ENCODE peak calls at places on chromosome 21, in eight cellular contexts. One of them, this sample, is unnamed.

GRCh38 chr21:25639922-25640670 is 1.0 kb downstream of the JAM2 start:
- DNase-seq in H1: no peak
- DNase-seq in endothelial cell of umbilical vein: peak; percentile 21
- DNase-seq in K562: no peak
- DNase-seq in HCT116: no peak
- DNase-seq in HepG2: no peak
- DNase-seq in SK-N-SH: peak; percentile 73
- DNase-seq in GM12878: no peak
- DNase-seq in this sample: peak; percentile 74

GRCh38 chr21:26820473-26820872 is 24.7 kb downstream of the ADAMTS1 start:
- DNase-seq in endothelial cell of umbilical vein: no peak
- DNase-seq in SK-N-SH: no peak
- DNase-seq in HCT116: no peak
- DNase-seq in HepG2: no peak
- DNase-seq in H1: no peak
- DNase-seq in GM12878: no peak
- DNase-seq in K562: no peak
- DNase-seq in this sample: no peak

GRCh38 chr21:43778469-43779335 is 2.6 kb upstream of the CSTB start:
- DNase-seq in HCT116: no peak
- DNase-seq in H1: no peak
- DNase-seq in HepG2: no peak
- DNase-seq in endothelial cell of umbilical vein: no peak
- DNase-seq in SK-N-SH: no peak
- DNase-seq in GM12878: no peak
- DNase-seq in K562: peak; percentile 47
- DNase-seq in this sample: peak; percentile 45

GRCh38 chr21:22855581-22855980 is 1857.4 kb downstream of the NCAM2 start:
- DNase-seq in H1: no peak
- DNase-seq in endothelial cell of umbilical vein: peak; percentile 57
- DNase-seq in GM12878: no peak
- DNase-seq in HepG2: no peak
- DNase-seq in K562: no peak
- DNase-seq in HCT116: no peak
- DNase-seq in SK-N-SH: no peak
- DNase-seq in this sample: no peak

GRCh38 chr21:26593800-26594199 is 20.7 kb upstream of the CYYR1 start:
- DNase-seq in HepG2: no peak
- DNase-seq in GM12878: no peak
- DNase-seq in HCT116: no peak
- DNase-seq in H1: no peak
- DNase-seq in SK-N-SH: peak; percentile 19
- DNase-seq in endothelial cell of umbilical vein: no peak
- DNase-seq in K562: no peak
- DNase-seq in this sample: no peak

GRCh38 chr21:15932681-15933200 is 203.0 kb downstream of the USP25 start:
- DNase-seq in HCT116: no peak
- DNase-seq in SK-N-SH: no peak
- DNase-seq in HepG2: no peak
- DNase-seq in K562: no peak
- DNase-seq in endothelial cell of umbilical vein: no peak
- DNase-seq in GM12878: no peak
- DNase-seq in H1: no peak
- DNase-seq in this sample: no peak

GRCh38 chr21:15543473-15543872 is 186.3 kb upstream of the USP25 start:
- DNase-seq in GM12878: no peak
- DNase-seq in endothelial cell of umbilical vein: no peak
- DNase-seq in K562: no peak
- DNase-seq in SK-N-SH: no peak
- DNase-seq in HCT116: no peak
- DNase-seq in H1: no peak
- DNase-seq in HepG2: peak; percentile 48
- DNase-seq in this sample: no peak

GRCh38 chr21:14737922-14738321 is 191.8 kb upstream of the SAMSN1 start:
- DNase-seq in GM12878: no peak
- DNase-seq in K562: no peak
- DNase-seq in HepG2: peak; percentile 70
- DNase-seq in endothelial cell of umbilical vein: peak; percentile 62
- DNase-seq in SK-N-SH: peak; percentile 9
- DNase-seq in H1: no peak
- DNase-seq in HCT116: peak; percentile 37
- DNase-seq in this sample: peak; percentile 76

GRCh38 chr21:26148834-26149354 is 21.7 kb downstream of the APP start:
- DNase-seq in endothelial cell of umbilical vein: peak; percentile 68
- DNase-seq in HCT116: no peak
- DNase-seq in GM12878: no peak
- DNase-seq in SK-N-SH: no peak
- DNase-seq in HepG2: no peak
- DNase-seq in H1: no peak
- DNase-seq in K562: no peak
- DNase-seq in this sample: peak; percentile 52

GRCh38 chr21:29238967-29239289 is 59.8 kb upstream of the BACH1 start:
- DNase-seq in K562: peak; percentile 34
- DNase-seq in SK-N-SH: no peak
- DNase-seq in endothelial cell of umbilical vein: no peak
- DNase-seq in H1: no peak
- DNase-seq in HCT116: no peak
- DNase-seq in HepG2: no peak
- DNase-seq in GM12878: no peak
- DNase-seq in this sample: no peak

GRCh38 chr21:19328954-19329353 is 925.4 kb upstream of the TMPRSS15 start:
- DNase-seq in K562: no peak
- DNase-seq in H1: no peak
- DNase-seq in SK-N-SH: no peak
- DNase-seq in HCT116: no peak
- DNase-seq in endothelial cell of umbilical vein: no peak
- DNase-seq in HepG2: no peak
- DNase-seq in GM12878: no peak
- DNase-seq in this sample: no peak

GRCh38 chr21:14273736-14274538 is 58.0 kb downstream of the RBM11 start:
- DNase-seq in K562: peak; percentile 33
- DNase-seq in GM12878: no peak
- DNase-seq in HCT116: no peak
- DNase-seq in H1: no peak
- DNase-seq in SK-N-SH: no peak
- DNase-seq in HepG2: no peak
- DNase-seq in endothelial cell of umbilical vein: no peak
- DNase-seq in this sample: peak; percentile 72

DNA sequence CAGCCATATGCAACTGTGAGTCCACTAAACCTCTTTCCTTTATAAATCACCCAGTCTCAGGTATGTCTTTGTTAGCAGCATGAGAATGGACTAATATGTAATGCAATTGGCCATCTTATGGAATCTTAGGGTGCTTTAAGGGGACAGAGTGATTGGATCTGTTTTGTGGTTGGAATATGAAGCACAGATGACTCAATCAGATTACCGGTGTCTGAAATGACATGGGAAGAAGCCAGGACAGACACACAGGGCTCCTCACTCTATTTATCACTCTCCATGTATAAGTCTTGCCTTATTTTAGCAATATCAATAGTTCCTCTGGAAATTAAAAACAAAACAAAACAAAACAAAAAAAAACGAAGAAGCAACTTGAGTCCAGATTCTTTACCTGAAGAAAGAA is 12.9 kb downstream of the KCNJ6 start:
- DNase-seq in K562: no peak
- DNase-seq in HCT116: no peak
- DNase-seq in H1: no peak
- DNase-seq in SK-N-SH: no peak
- DNase-seq in GM12878: no peak
- DNase-seq in endothelial cell of umbilical vein: no peak
- DNase-seq in HepG2: no peak
- DNase-seq in this sample: no peak
- TF ChIP-seq POLR2AphosphoS5 in K562: no peak
- TF ChIP-seq POLR2AphosphoS5 in HCT116: no peak
- TF ChIP-seq POLR2AphosphoS5 in H1: no peak
- TF ChIP-seq POLR2AphosphoS5 in SK-N-SH: no peak
- TF ChIP-seq POLR2AphosphoS5 in GM12878: no peak
- TF ChIP-seq POLR2AphosphoS5 in endothelial cell of umbilical vein: no peak
- TF ChIP-seq POLR2AphosphoS5 in HepG2: no peak
- TF ChIP-seq POLR2AphosphoS5 in this sample: no peak

GRCh38 chr21:38983560-38983959 is 177.8 kb downstream of the ETS2 start:
- DNase-seq in HCT116: no peak
- DNase-seq in HepG2: no peak
- DNase-seq in GM12878: no peak
- DNase-seq in SK-N-SH: no peak
- DNase-seq in H1: no peak
- DNase-seq in endothelial cell of umbilical vein: no peak
- DNase-seq in K562: no peak
- DNase-seq in this sample: no peak

GRCh38 chr21:38985423-38986378 is 180.0 kb downstream of the ETS2 start:
- DNase-seq in H1: no peak
- DNase-seq in HCT116: no peak
- DNase-seq in SK-N-SH: peak; percentile 84
- DNase-seq in GM12878: peak; percentile 12
- DNase-seq in K562: peak; percentile 91
- DNase-seq in endothelial cell of umbilical vein: no peak
- DNase-seq in HepG2: no peak
- DNase-seq in this sample: no peak

GRCh38 chr21:38982804-38983203 is 177.1 kb downstream of the ETS2 start:
- DNase-seq in H1: no peak
- DNase-seq in endothelial cell of umbilical vein: no peak
- DNase-seq in GM12878: no peak
- DNase-seq in K562: no peak
- DNase-seq in HCT116: no peak
- DNase-seq in HepG2: no peak
- DNase-seq in SK-N-SH: no peak
- DNase-seq in this sample: no peak

GRCh38 chr21:38984982-38985422 is 179.3 kb downstream of the ETS2 start:
- DNase-seq in SK-N-SH: peak; percentile 79
- DNase-seq in endothelial cell of umbilical vein: peak; percentile 80
- DNase-seq in HepG2: no peak
- DNase-seq in HCT116: no peak
- DNase-seq in H1: no peak
- DNase-seq in K562: no peak
- DNase-seq in GM12878: no peak
- DNase-seq in this sample: no peak

GRCh38 chr21:38984568-38984967 is 178.8 kb downstream of the ETS2 start:
- DNase-seq in H1: no peak
- DNase-seq in GM12878: no peak
- DNase-seq in SK-N-SH: peak; percentile 47
- DNase-seq in K562: no peak
- DNase-seq in HepG2: no peak
- DNase-seq in endothelial cell of umbilical vein: no peak
- DNase-seq in HCT116: no peak
- DNase-seq in this sample: no peak
- H3K4me2 ChIP-seq in H1: no peak overlapping the region
- H3K4me2 ChIP-seq in GM12878: no peak overlapping the region
- H3K4me2 ChIP-seq in SK-N-SH: peak overlapping the region; percentile 70
- H3K4me2 ChIP-seq in K562: no peak overlapping the region
- H3K4me2 ChIP-seq in HepG2: no peak overlapping the region
- H3K4me2 ChIP-seq in endothelial cell of umbilical vein: no peak overlapping the region
- H3K4me2 ChIP-seq in HCT116: no peak overlapping the region
- H3K4me2 ChIP-seq in this sample: no peak overlapping the region

DNA sequence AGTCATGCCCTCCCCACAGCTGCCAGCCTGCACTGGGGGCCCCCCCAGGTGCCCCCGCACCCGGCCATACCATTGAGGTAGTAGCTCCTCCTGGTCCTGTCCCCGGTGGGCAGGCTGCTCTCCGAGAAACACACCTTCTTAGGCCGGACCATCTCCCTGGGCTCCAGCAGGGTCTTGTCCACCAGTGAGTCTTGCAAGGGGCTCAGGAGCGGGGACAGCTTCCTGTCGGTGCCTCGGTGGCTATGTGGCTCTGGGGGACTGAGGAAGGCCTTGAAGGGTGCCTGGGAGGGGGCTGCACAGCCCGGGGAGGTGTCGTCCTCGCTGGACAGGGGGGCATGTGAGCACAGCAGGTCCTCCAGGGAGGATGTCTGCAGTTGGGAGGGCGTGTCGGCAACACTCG is 12.9 kb upstream of the FTCD start:
- DNase-seq in K562: no peak
- DNase-seq in HepG2: no peak
- DNase-seq in H1: no peak
- DNase-seq in endothelial cell of umbilical vein: no peak
- DNase-seq in SK-N-SH: no peak
- DNase-seq in GM12878: no peak
- DNase-seq in HCT116: no peak
- DNase-seq in this sample: no peak
- TF ChIP-seq POLR2AphosphoS5 in K562: no peak
- TF ChIP-seq POLR2AphosphoS5 in HepG2: no peak
- TF ChIP-seq POLR2AphosphoS5 in H1: no peak
- TF ChIP-seq POLR2AphosphoS5 in endothelial cell of umbilical vein: no peak
- TF ChIP-seq POLR2AphosphoS5 in SK-N-SH: no peak
- TF ChIP-seq POLR2AphosphoS5 in GM12878: no peak
- TF ChIP-seq POLR2AphosphoS5 in HCT116: no peak
- TF ChIP-seq POLR2AphosphoS5 in this sample: no peak

GRCh38 chr21:41128981-41129380 is 39.0 kb upstream of the BACE2 start:
- DNase-seq in SK-N-SH: no peak
- DNase-seq in K562: no peak
- DNase-seq in H1: no peak
- DNase-seq in endothelial cell of umbilical vein: no peak
- DNase-seq in HepG2: no peak
- DNase-seq in HCT116: no peak
- DNase-seq in GM12878: no peak
- DNase-seq in this sample: no peak

GRCh38 chr21:41121785-41122415 is 46.1 kb upstream of the BACE2 start:
- DNase-seq in H1: peak; percentile 56
- DNase-seq in K562: peak; percentile 61
- DNase-seq in HepG2: peak; percentile 70
- DNase-seq in GM12878: peak; percentile 1
- DNase-seq in HCT116: peak; percentile 73
- DNase-seq in endothelial cell of umbilical vein: peak; percentile 79
- DNase-seq in SK-N-SH: peak; percentile 61
- DNase-seq in this sample: peak; percentile 82

GRCh38 chr21:41119901-41120300 is 48.1 kb upstream of the BACE2 start:
- DNase-seq in HCT116: no peak
- DNase-seq in HepG2: no peak
- DNase-seq in H1: no peak
- DNase-seq in endothelial cell of umbilical vein: no peak
- DNase-seq in K562: no peak
- DNase-seq in SK-N-SH: no peak
- DNase-seq in GM12878: no peak
- DNase-seq in this sample: no peak

GRCh38 chr21:41120997-41121396 is 47.0 kb upstream of the BACE2 start:
- DNase-seq in HCT116: no peak
- DNase-seq in GM12878: no peak
- DNase-seq in HepG2: no peak
- DNase-seq in endothelial cell of umbilical vein: no peak
- DNase-seq in K562: no peak
- DNase-seq in SK-N-SH: no peak
- DNase-seq in H1: no peak
- DNase-seq in this sample: no peak

DNA sequence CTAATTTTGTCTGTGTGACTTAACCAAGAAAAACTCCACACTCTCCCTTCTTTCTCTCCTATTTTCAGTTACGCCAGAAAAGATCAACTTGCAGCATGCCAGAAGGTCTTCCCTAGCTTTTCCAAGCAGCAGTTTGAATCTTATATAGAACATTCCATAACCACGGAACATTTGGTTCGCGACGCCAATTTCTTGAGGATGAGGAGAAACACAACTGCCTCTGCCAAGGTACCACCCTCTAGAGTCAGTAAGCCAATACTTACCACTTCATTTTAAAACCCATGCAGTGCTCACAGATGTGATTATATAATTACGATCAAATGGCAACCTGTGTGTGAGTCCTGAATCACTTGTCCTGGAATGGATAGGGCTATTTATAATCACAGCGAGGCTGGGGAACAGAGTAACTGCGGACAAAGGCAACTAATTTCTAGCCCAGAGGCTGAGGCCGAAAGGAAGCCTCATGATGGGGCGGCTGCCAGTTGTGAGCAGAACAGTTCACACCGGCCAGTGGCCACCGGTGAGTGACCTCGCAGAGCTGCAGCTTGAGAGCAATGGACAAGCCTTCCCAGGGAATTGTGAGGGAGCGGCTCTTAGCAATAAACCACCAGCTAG is 43.2 kb upstream of the BACE2 start:
- DNase-seq in K562: no peak
- DNase-seq in SK-N-SH: no peak
- DNase-seq in HCT116: no peak
- DNase-seq in endothelial cell of umbilical vein: no peak
- DNase-seq in GM12878: no peak
- DNase-seq in H1: no peak
- DNase-seq in HepG2: no peak
- DNase-seq in this sample: no peak
- H3K4me2 ChIP-seq in K562: no peak overlapping the region
- H3K4me2 ChIP-seq in SK-N-SH: no peak overlapping the region
- H3K4me2 ChIP-seq in HCT116: no peak overlapping the region
- H3K4me2 ChIP-seq in endothelial cell of umbilical vein: no peak overlapping the region
- H3K4me2 ChIP-seq in GM12878: no peak overlapping the region
- H3K4me2 ChIP-seq in H1: no peak overlapping the region
- H3K4me2 ChIP-seq in HepG2: no peak overlapping the region
- H3K4me2 ChIP-seq in this sample: no peak overlapping the region